ENCODE peak calls at places on chromosomes 12 and 14, in four cellular contexts. C is M059J, T is NCI-H446, P is A673. Z is an unnamed sample.

GRCh38 chr12:67147447-67147846 is 121.7 kb upstream of the CAND1 start:
- DNase-seq in C (no peak), P (no peak), T (no peak), Z (no peak)

GRCh38 chr14:25134184-25134583 is 84.2 kb upstream of the STXBP6 start:
- DNase-seq in P (no peak), C (no peak), T (no peak), Z (no peak)

GRCh38 chr14:68612049-68612448 is 180.8 kb downstream of the ZFP36L1 start:
- DNase-seq in C (no peak), P (no peak), T (no peak), Z (no peak)

GRCh38 chr12:39011161-39011560 is 105.8 kb upstream of the CPNE8 start:
- DNase-seq in C (no peak), T (no peak), P (no peak), Z (no peak)

GRCh38 chr12:31234955-31235867 is 90.7 kb downstream of the SINHCAF start:
- DNase-seq in C (peak), P (peak), T (no peak), Z (peak)

GRCh38 chr12:42705863-42706262 is 116.3 kb upstream of the PRICKLE1 start:
- DNase-seq in P (no peak), T (peak), C (peak), Z (no peak)

GRCh38 chr14:100486025-100486828 is 101.0 kb downstream of the BEGAIN start:
- DNase-seq in C (peak), T (peak), P (peak), Z (peak)

GRCh38 chr12:26271024-26271423 is 75.7 kb downstream of the SSPN start:
- DNase-seq in P (no peak), C (no peak), T (no peak), Z (no peak)

GRCh38 chr12:54024127-54024526 is 4.1 kb upstream of the HOXC6 start:
- DNase-seq in P (no peak), C (no peak), T (no peak), Z (peak)

GRCh38 chr12:110042260-110042659 is 6.1 kb downstream of the C12orf76 start:
- DNase-seq in C (no peak), T (no peak), P (no peak), Z (no peak)

GRCh38 chr12:109744991-109745942 is 31.6 kb downstream of the FAM222A start:
- DNase-seq in T (no peak), P (peak), C (no peak), Z (no peak)

GRCh38 chr14:96104469-96105057 is 65.4 kb downstream of the C14orf132 start:
- DNase-seq in C (peak), T (peak), P (no peak), Z (peak)

GRCh38 chr12:55407866-55408265 is 7.5 kb downstream of the OR6C65 start:
- DNase-seq in C (no peak), T (no peak), P (no peak), Z (no peak)

GRCh38 chr12:124747426-124748161 is 116.1 kb downstream of the SCARB1 start:
- DNase-seq in C (peak), T (no peak), P (no peak), Z (no peak)

GRCh38 chr12:132954471-132955048 is 1.5 kb downstream of the ZNF605 start:
- DNase-seq in C (no peak), T (no peak), P (peak), Z (no peak)

GRCh38 chr12:46402451-46402850 is 29.9 kb upstream of the SLC38A2 start:
- DNase-seq in T (no peak), C (peak), P (no peak), Z (no peak)

GRCh38 chr14:101503431-101504095 is 57.7 kb upstream of the DIO3 start:
- DNase-seq in T (no peak), P (no peak), C (no peak), Z (no peak)

GRCh38 chr14:73744874-73745529 is 30.8 kb upstream of the PNMA1 start:
- DNase-seq in P (no peak), T (no peak), C (no peak), Z (no peak)

GRCh38 chr12:25769076-25769945 is 189.2 kb upstream of the RASSF8 start:
- DNase-seq in T (no peak), P (no peak), C (peak), Z (no peak)

GRCh38 chr14:90423166-90423565 is 26.3 kb downstream of the CALM1 start:
- DNase-seq in T (no peak), C (no peak), P (no peak), Z (no peak)

GRCh38 chr12:65510584-65511050 is 232.1 kb downstream of the MSRB3 start:
- DNase-seq in C (no peak), P (peak), T (no peak), Z (peak)

GRCh38 chr14:76977793-76978730 is 50.4 kb downstream of the IRF2BPL start:
- DNase-seq in C (no peak), P (no peak), T (no peak), Z (no peak)

GRCh38 chr12:132395908-132396305 is 66.5 kb upstream of the GALNT9 start:
- DNase-seq in T (no peak), C (no peak), P (no peak), Z (no peak)

GRCh38 chr14:96634896-96635295 is 132.7 kb downstream of the PAPOLA start:
- DNase-seq in C (peak), T (no peak), P (no peak), Z (no peak)

GRCh38 chr14:45902241-45902640 is 649.2 kb upstream of the MIS18BP1 start:
- DNase-seq in T (no peak), P (no peak), C (peak), Z (no peak)

GRCh38 chr12:61781021-61781581 is 479.1 kb upstream of the USP15 start:
- DNase-seq in T (no peak), C (no peak), P (no peak), Z (no peak)

GRCh38 chr14:22226381-22226780 is 362.6 kb downstream of the DAD1 start:
- DNase-seq in P (peak), C (peak), T (peak), Z (no peak)

GRCh38 chr14:32134448-32135070 is 57.5 kb downstream of the ARHGAP5 start:
- DNase-seq in P (peak), C (peak), T (no peak), Z (no peak)

GRCh38 chr12:28033538-28033915 is 61.0 kb upstream of the PTHLH start:
- DNase-seq in T (no peak), C (peak), P (no peak), Z (no peak)

GRCh38 chr12:71763682-71764379 is 9.2 kb downstream of the RAB21 start:
- DNase-seq in C (no peak), T (no peak), P (no peak), Z (no peak)